ENCODE peak calls at places on chromosomes 5 and 9, in four cellular contexts. Y is tibial nerve, N is prostate gland, C is breast epithelium. F is an unnamed sample.
A peak's percentile ranks its signal among the peaks of the same experiment; 100 is the strongest.

GRCh38 chr5:141475625-141476131 is at the start of gene PCDHGC3:
- DNase-seq in C (peak; percentile 90), N (peak; percentile 94), Y (peak; percentile 84), F (peak; percentile 90)

GRCh38 chr5:54249210-54250028 is 61.0 kb downstream of the ARL15 start:
- DNase-seq in N (peak; percentile 10), Y (peak; percentile 17), C (no peak), F (peak; percentile 26)

GRCh38 chr5:55593115-55593472 is 58.3 kb upstream of the PLPP1 start:
- DNase-seq in Y (no peak), N (peak; percentile 67), C (no peak), F (no peak)

GRCh38 chr5:143314664-143315063 is 88.8 kb downstream of the NR3C1 start:
- DNase-seq in C (no peak), N (no peak), Y (no peak), F (no peak)

GRCh38 chr9:129669141-129669718 is 3.8 kb downstream of the PRRX2 start:
- DNase-seq in Y (no peak), N (no peak), C (no peak), F (no peak)

GRCh38 chr5:27450607-27451006 is 412.2 kb upstream of the CDH9 start:
- DNase-seq in N (no peak), Y (no peak), C (no peak), F (no peak)

GRCh38 chr5:68368280-68368679 is 152.7 kb downstream of the PIK3R1 start:
- DNase-seq in N (no peak), Y (no peak), C (no peak), F (no peak)

GRCh38 chr5:52875827-52876226 is 88.1 kb downstream of the ITGA1 start:
- DNase-seq in N (no peak), Y (no peak), C (no peak), F (no peak)

GRCh38 chr9:85212209-85212608 is 529.5 kb downstream of the AGTPBP1 start:
- DNase-seq in Y (no peak), N (no peak), C (no peak), F (no peak)

GRCh38 chr9:120886490-120886967 is 9.5 kb upstream of the PHF19 start:
- DNase-seq in N (no peak), C (no peak), Y (peak; percentile 33), F (no peak)

GRCh38 chr5:89417990-89418820 is 535.2 kb upstream of the MEF2C start:
- DNase-seq in N (no peak), Y (no peak), C (no peak), F (no peak)

GRCh38 chr5:145946112-145946861 is 9.9 kb downstream of the SH3RF2 start:
- DNase-seq in N (no peak), C (no peak), Y (no peak), F (peak; percentile 52)

GRCh38 chr5:171777420-171777759 is 8.2 kb upstream of the SMIM23 start:
- DNase-seq in N (no peak), C (no peak), Y (no peak), F (no peak)

GRCh38 chr9:23717505-23717904 is 108.5 kb downstream of the ELAVL2 start:
- DNase-seq in Y (no peak), N (no peak), C (no peak), F (no peak)

GRCh38 chr5:169656125-169656990 is 19.3 kb downstream of the DOCK2 start:
- DNase-seq in N (no peak), Y (no peak), C (no peak), F (no peak)

GRCh38 chr9:129253820-129254381 is 75.8 kb upstream of the IER5L start:
- DNase-seq in N (no peak), C (no peak), Y (no peak), F (no peak)

GRCh38 chr5:134070979-134071849 is 43.3 kb upstream of the TCF7 start:
- DNase-seq in C (no peak), N (no peak), Y (no peak), F (no peak)

GRCh38 chr9:37370968-37371563 is 51.4 kb upstream of the GRHPR start:
- DNase-seq in C (no peak), N (no peak), Y (no peak), F (no peak)

GRCh38 chr9:6605202-6605601 is 40.3 kb downstream of the GLDC start:
- DNase-seq in Y (no peak), C (no peak), N (no peak), F (no peak)

GRCh38 chr5:116685931-116686330 is 111.3 kb upstream of the SEMA6A start:
- DNase-seq in N (no peak), C (no peak), Y (no peak), F (no peak)

GRCh38 chr9:14433841-14434511 is 120.0 kb upstream of the NFIB start:
- DNase-seq in N (no peak), C (no peak), Y (no peak), F (no peak)

GRCh38 chr5:41841325-41841724 is 28.9 kb downstream of the OXCT1 start:
- DNase-seq in N (no peak), Y (no peak), C (no peak), F (no peak)

GRCh38 chr5:35513612-35514011 is 104.1 kb upstream of the SPEF2 start:
- DNase-seq in C (no peak), Y (no peak), N (no peak), F (no peak)

GRCh38 chr9:12884736-12885395 is 110.0 kb downstream of the LURAP1L start:
- DNase-seq in N (no peak), Y (no peak), C (no peak), F (no peak)

GRCh38 chr5:83559141-83559785 is 87.7 kb downstream of the VCAN start:
- DNase-seq in Y (no peak), N (no peak), C (no peak), F (no peak)

GRCh38 chr5:148384389-148384756 is 615 bp downstream of the FBXO38 start:
- DNase-seq in C (no peak), Y (no peak), N (no peak), F (no peak)

GRCh38 chr5:125717209-125717608 is 706.0 kb upstream of the GRAMD2B start:
- DNase-seq in N (no peak), Y (no peak), C (no peak), F (no peak)

GRCh38 chr9:134585746-134586706 is 55.6 kb upstream of the COL5A1 start:
- DNase-seq in N (no peak), C (peak; percentile 34), Y (peak; percentile 2), F (no peak)
- TF ChIP-seq CTCF in N (no peak), C (no peak), Y (no peak), F (no peak)

GRCh38 chr5:77635617-77636422 is 2.7 kb downstream of the OTP start:
- DNase-seq in Y (no peak), C (no peak), N (no peak), F (no peak)

GRCh38 chr5:77637170-77638074 is 1.1 kb downstream of the OTP start:
- DNase-seq in N (no peak), Y (no peak), C (no peak), F (no peak)

GRCh38 chr5:77636423-77637169 is 1.9 kb downstream of the OTP start:
- DNase-seq in C (no peak), N (no peak), Y (no peak), F (no peak)

GRCh38 chr5:77632526-77633268 is 5.8 kb downstream of the OTP start:
- DNase-seq in Y (no peak), C (no peak), N (no peak), F (no peak)

DNA sequence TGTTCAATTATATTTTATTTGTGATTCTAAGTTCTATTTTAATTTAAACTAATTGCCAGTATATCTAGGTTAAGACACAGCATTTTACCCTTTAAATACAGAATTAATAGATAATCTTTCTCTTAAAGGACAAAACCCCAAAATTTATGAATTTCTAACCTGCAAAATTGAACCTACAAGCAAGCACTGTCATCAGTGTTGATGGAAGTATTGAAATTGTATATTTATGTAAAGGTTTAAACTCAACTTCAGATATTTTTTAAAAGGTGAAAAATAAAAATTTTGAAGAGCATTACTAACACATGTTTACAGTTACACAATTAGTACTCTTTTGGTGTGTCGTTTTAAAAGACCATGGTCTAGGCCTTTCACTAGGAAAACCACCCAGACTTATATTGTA is 3.4 kb downstream of the OTP start:
- DNase-seq in Y (no peak), C (no peak), N (no peak), F (no peak)
- H3K9me3 ChIP-seq in Y (no peaks in the 10 kb centered on the region), C (no peaks in the 10 kb centered on the region), N (no peaks in the 10 kb centered on the region), F (no peaks in the 10 kb centered on the region)

GRCh38 chr9:110112792-110113191 is 95.2 kb downstream of the C9orf152 start:
- DNase-seq in C (no peak), Y (no peak), N (no peak), F (no peak)
- H3K4me1 ChIP-seq in C (no peaks in the 10 kb centered on the region), Y (no peaks in the 10 kb centered on the region), N (no peaks in the 10 kb centered on the region), F (peaks cover 4% of the 10 kb centered on the region)

GRCh38 chr9:21993893-21994525 is at the start of gene CDKN2A:
- DNase-seq in N (no peak), Y (no peak), C (no peak), F (peak; percentile 72)
- TF ChIP-seq CTCF in N (no peak), Y (no peak), C (no peak), F (no peak)

GRCh38 chr5:103079796-103080195 is 40.1 kb downstream of the GIN1 start:
- DNase-seq in Y (no peak), C (no peak), N (no peak), F (no peak)
- H3K9me3 ChIP-seq in Y (peaks cover 6% of the 10 kb centered on the region), C (peaks cover 96% of the 10 kb centered on the region), N (no peaks in the 10 kb centered on the region), F (peaks cover 6% of the 10 kb centered on the region)

GRCh38 chr9:133525677-133526076 is 918 bp upstream of the MYMK start:
- DNase-seq in Y (no peak), N (peak; percentile 65), C (no peak), F (no peak)

GRCh38 chr9:133528887-133529262 is 4.1 kb upstream of the MYMK start:
- DNase-seq in C (no peak), Y (no peak), N (no peak), F (no peak)

GRCh38 chr9:133526721-133527321 is 2.1 kb upstream of the MYMK start:
- DNase-seq in N (no peak), Y (no peak), C (no peak), F (no peak)

GRCh38 chr9:133528001-133528886 is 3.5 kb upstream of the MYMK start:
- DNase-seq in Y (no peak), N (no peak), C (no peak), F (no peak)

GRCh38 chr9:133527444-133527920 is 2.7 kb upstream of the MYMK start:
- DNase-seq in Y (no peak), N (no peak), C (no peak), F (no peak)
- H3K4me1 ChIP-seq in Y (no peaks in the 10 kb centered on the region), N (peaks cover 6% of the 10 kb centered on the region), C (peaks cover 5% of the 10 kb centered on the region), F (peaks cover 7% of the 10 kb centered on the region)